ENCODE peak calls at places on chromosomes 6 and 20, in ten cellular contexts. One of them, this sample, is unnamed.

GRCh38 chr6:140809694-140810101 is 1323.0 kb upstream of the GJE1 start:
- DNase-seq in stimulated activated CD4-positive, alpha-beta T cell treated with anti-CD3 and anti-CD28 coated beads, Interleukin-2, amount 100 ng/mL, for 48 hours: no peak
- DNase-seq in NCI-H1417 treated with DMSO at 0.1 percent for 48 hours: no peak
- DNase-seq in CD8-positive, alpha-beta memory T cell: no peak
- DNase-seq in Caki2: no peak
- DNase-seq in stimulated activated CD8-positive, alpha-beta memory T cell treated with anti-CD3 and anti-CD28 coated beads, Interleukin-7, amount 100 ng/mL, for 4 hours: no peak
- DNase-seq in HEK293T: no peak
- DNase-seq in GM04503: no peak
- DNase-seq in dorsolateral prefrontal cortex: no peak
- DNase-seq in upper lobe of right lung: no peak
- DNase-seq in this sample: no peak

GRCh38 chr6:22526753-22527152 is 42.6 kb upstream of the HDGFL1 start:
- DNase-seq in stimulated activated CD4-positive, alpha-beta T cell treated with anti-CD3 and anti-CD28 coated beads, Interleukin-2, amount 100 ng/mL, for 48 hours: no peak
- DNase-seq in NCI-H1417 treated with DMSO at 0.1 percent for 48 hours: no peak
- DNase-seq in CD8-positive, alpha-beta memory T cell: no peak
- DNase-seq in Caki2: no peak
- DNase-seq in stimulated activated CD8-positive, alpha-beta memory T cell treated with anti-CD3 and anti-CD28 coated beads, Interleukin-7, amount 100 ng/mL, for 4 hours: no peak
- DNase-seq in HEK293T: no peak
- DNase-seq in GM04503: no peak
- DNase-seq in dorsolateral prefrontal cortex: no peak
- DNase-seq in upper lobe of right lung: no peak
- DNase-seq in this sample: no peak

GRCh38 chr20:10004900-10005299 is 29.9 kb upstream of the ANKEF1 start:
- DNase-seq in stimulated activated CD4-positive, alpha-beta T cell treated with anti-CD3 and anti-CD28 coated beads, Interleukin-2, amount 100 ng/mL, for 48 hours: no peak
- DNase-seq in NCI-H1417 treated with DMSO at 0.1 percent for 48 hours: no peak
- DNase-seq in CD8-positive, alpha-beta memory T cell: no peak
- DNase-seq in Caki2: no peak
- DNase-seq in stimulated activated CD8-positive, alpha-beta memory T cell treated with anti-CD3 and anti-CD28 coated beads, Interleukin-7, amount 100 ng/mL, for 4 hours: no peak
- DNase-seq in HEK293T: no peak
- DNase-seq in GM04503: no peak
- DNase-seq in dorsolateral prefrontal cortex: no peak
- DNase-seq in upper lobe of right lung: no peak
- DNase-seq in this sample: no peak

GRCh38 chr6:111846511-111847409 is 26.5 kb downstream of the FYN start:
- DNase-seq in stimulated activated CD4-positive, alpha-beta T cell treated with anti-CD3 and anti-CD28 coated beads, Interleukin-2, amount 100 ng/mL, for 48 hours: no peak
- DNase-seq in NCI-H1417 treated with DMSO at 0.1 percent for 48 hours: no peak
- DNase-seq in CD8-positive, alpha-beta memory T cell: peak
- DNase-seq in Caki2: no peak
- DNase-seq in stimulated activated CD8-positive, alpha-beta memory T cell treated with anti-CD3 and anti-CD28 coated beads, Interleukin-7, amount 100 ng/mL, for 4 hours: no peak
- DNase-seq in HEK293T: no peak
- DNase-seq in GM04503: no peak
- DNase-seq in dorsolateral prefrontal cortex: no peak
- DNase-seq in upper lobe of right lung: no peak
- DNase-seq in this sample: no peak

GRCh38 chr6:119526609-119527605 is 177.3 kb upstream of the MAN1A1 start:
- DNase-seq in stimulated activated CD4-positive, alpha-beta T cell treated with anti-CD3 and anti-CD28 coated beads, Interleukin-2, amount 100 ng/mL, for 48 hours: no peak
- DNase-seq in NCI-H1417 treated with DMSO at 0.1 percent for 48 hours: no peak
- DNase-seq in CD8-positive, alpha-beta memory T cell: no peak
- DNase-seq in Caki2: no peak
- DNase-seq in stimulated activated CD8-positive, alpha-beta memory T cell treated with anti-CD3 and anti-CD28 coated beads, Interleukin-7, amount 100 ng/mL, for 4 hours: no peak
- DNase-seq in HEK293T: peak
- DNase-seq in GM04503: no peak
- DNase-seq in dorsolateral prefrontal cortex: no peak
- DNase-seq in upper lobe of right lung: no peak
- DNase-seq in this sample: no peak

GRCh38 chr6:36929607-36930006 is 24.9 kb upstream of the PI16 start:
- DNase-seq in stimulated activated CD4-positive, alpha-beta T cell treated with anti-CD3 and anti-CD28 coated beads, Interleukin-2, amount 100 ng/mL, for 48 hours: no peak
- DNase-seq in NCI-H1417 treated with DMSO at 0.1 percent for 48 hours: no peak
- DNase-seq in CD8-positive, alpha-beta memory T cell: no peak
- DNase-seq in Caki2: no peak
- DNase-seq in stimulated activated CD8-positive, alpha-beta memory T cell treated with anti-CD3 and anti-CD28 coated beads, Interleukin-7, amount 100 ng/mL, for 4 hours: no peak
- DNase-seq in HEK293T: no peak
- DNase-seq in GM04503: no peak
- DNase-seq in dorsolateral prefrontal cortex: no peak
- DNase-seq in upper lobe of right lung: no peak
- DNase-seq in this sample: no peak

GRCh38 chr6:169993861-169994481 is 242.5 kb downstream of the ERMARD start:
- DNase-seq in stimulated activated CD4-positive, alpha-beta T cell treated with anti-CD3 and anti-CD28 coated beads, Interleukin-2, amount 100 ng/mL, for 48 hours: no peak
- DNase-seq in NCI-H1417 treated with DMSO at 0.1 percent for 48 hours: no peak
- DNase-seq in CD8-positive, alpha-beta memory T cell: no peak
- DNase-seq in Caki2: no peak
- DNase-seq in stimulated activated CD8-positive, alpha-beta memory T cell treated with anti-CD3 and anti-CD28 coated beads, Interleukin-7, amount 100 ng/mL, for 4 hours: no peak
- DNase-seq in HEK293T: no peak
- DNase-seq in GM04503: no peak
- DNase-seq in dorsolateral prefrontal cortex: no peak
- DNase-seq in upper lobe of right lung: peak
- DNase-seq in this sample: peak

GRCh38 chr6:42746452-42747400 is 823 bp upstream of the TBCC start:
- DNase-seq in stimulated activated CD4-positive, alpha-beta T cell treated with anti-CD3 and anti-CD28 coated beads, Interleukin-2, amount 100 ng/mL, for 48 hours: peak
- DNase-seq in NCI-H1417 treated with DMSO at 0.1 percent for 48 hours: no peak
- DNase-seq in CD8-positive, alpha-beta memory T cell: peak
- DNase-seq in Caki2: peak
- DNase-seq in stimulated activated CD8-positive, alpha-beta memory T cell treated with anti-CD3 and anti-CD28 coated beads, Interleukin-7, amount 100 ng/mL, for 4 hours: peak
- DNase-seq in HEK293T: peak
- DNase-seq in GM04503: no peak
- DNase-seq in dorsolateral prefrontal cortex: peak
- DNase-seq in upper lobe of right lung: peak
- DNase-seq in this sample: peak

GRCh38 chr20:45905505-45906079 is 6.4 kb downstream of the PLTP start:
- DNase-seq in stimulated activated CD4-positive, alpha-beta T cell treated with anti-CD3 and anti-CD28 coated beads, Interleukin-2, amount 100 ng/mL, for 48 hours: no peak
- DNase-seq in NCI-H1417 treated with DMSO at 0.1 percent for 48 hours: no peak
- DNase-seq in CD8-positive, alpha-beta memory T cell: no peak
- DNase-seq in Caki2: peak
- DNase-seq in stimulated activated CD8-positive, alpha-beta memory T cell treated with anti-CD3 and anti-CD28 coated beads, Interleukin-7, amount 100 ng/mL, for 4 hours: no peak
- DNase-seq in HEK293T: no peak
- DNase-seq in GM04503: no peak
- DNase-seq in dorsolateral prefrontal cortex: no peak
- DNase-seq in upper lobe of right lung: no peak
- DNase-seq in this sample: no peak

GRCh38 chr6:133047706-133048105 is 193.5 kb upstream of the EYA4 start:
- DNase-seq in stimulated activated CD4-positive, alpha-beta T cell treated with anti-CD3 and anti-CD28 coated beads, Interleukin-2, amount 100 ng/mL, for 48 hours: no peak
- DNase-seq in NCI-H1417 treated with DMSO at 0.1 percent for 48 hours: no peak
- DNase-seq in CD8-positive, alpha-beta memory T cell: no peak
- DNase-seq in Caki2: no peak
- DNase-seq in stimulated activated CD8-positive, alpha-beta memory T cell treated with anti-CD3 and anti-CD28 coated beads, Interleukin-7, amount 100 ng/mL, for 4 hours: no peak
- DNase-seq in HEK293T: no peak
- DNase-seq in GM04503: no peak
- DNase-seq in dorsolateral prefrontal cortex: no peak
- DNase-seq in upper lobe of right lung: no peak
- DNase-seq in this sample: no peak

This sample was measured in pancreas.